ENCODE peak calls at places on chromosomes 7 and 10, in ten cellular contexts. D, X, M, P, Q, S, N, J, V and W are unnamed samples.

GRCh38 chr7:50367570-50367969 is 63.1 kb downstream of the IKZF1 start:
- DNase-seq in D (no peak), X (no peak), M (no peak), P (no peak), Q (no peak), S (no peak), N (no peak), J (no peak), V (no peak), W (no peak)

GRCh38 chr10:59181668-59182067 is 5.2 kb downstream of the PHYHIPL start:
- DNase-seq in D (peak), X (peak), M (peak), P (no peak), Q (no peak), S (no peak), N (no peak), J (no peak), V (no peak), W (peak)

GRCh38 chr7:91826377-91826776 is 54.1 kb downstream of the MTERF1 start:
- DNase-seq in D (peak), X (no peak), M (no peak), P (no peak), Q (no peak), S (no peak), N (no peak), J (no peak), V (no peak), W (no peak)

GRCh38 chr10:12724782-12725579 is 276.5 kb downstream of the CCDC3 start:
- DNase-seq in D (no peak), X (no peak), M (no peak), P (no peak), Q (no peak), S (no peak), N (no peak), J (no peak), V (no peak), W (no peak)

GRCh38 chr10:43206391-43207235 is 60.3 kb downstream of the RASGEF1A start:
- DNase-seq in D (no peak), X (no peak), M (no peak), P (peak), Q (no peak), S (peak), N (no peak), J (peak), V (no peak), W (no peak)

GRCh38 chr10:63071145-63071544 is 62.0 kb upstream of the NRBF2 start:
- DNase-seq in D (no peak), X (no peak), M (peak), P (no peak), Q (no peak), S (no peak), N (no peak), J (no peak), V (no peak), W (no peak)

GRCh38 chr7:123643495-123644428 is 11.9 kb upstream of the LMOD2 start:
- DNase-seq in D (peak), X (no peak), M (peak), P (no peak), Q (no peak), S (no peak), N (no peak), J (no peak), V (no peak), W (peak)

GRCh38 chr7:98866341-98866740 is 3.5 kb downstream of the TMEM130 start:
- DNase-seq in D (no peak), X (no peak), M (no peak), P (peak), Q (no peak), S (no peak), N (no peak), J (no peak), V (no peak), W (no peak)

GRCh38 chr10:59843733-59844132 is 62.6 kb downstream of the CCDC6 start:
- DNase-seq in D (no peak), X (no peak), M (no peak), P (no peak), Q (no peak), S (no peak), N (no peak), J (no peak), V (no peak), W (no peak)

GRCh38 chr7:2123360-2123759 is 109.4 kb downstream of the MAD1L1 start:
- DNase-seq in D (no peak), X (no peak), M (peak), P (no peak), Q (no peak), S (no peak), N (no peak), J (no peak), V (no peak), W (no peak)